ENCODE peak calls at places on chromosome 6, in seven cellular contexts. S, R, C, P, W, Q and Z are unnamed samples.
A peak's percentile ranks its signal among the peaks of the same experiment; 100 is the strongest.

GRCh38 chr6:13290335-13290734 is 38.0 kb downstream of the TBC1D7 start:
- DNase-seq in S (no peak), R (no peak), C (no peak), P (no peak), W (no peak), Q (no peak), Z (no peak)

GRCh38 chr6:16684896-16685554 is 76.2 kb downstream of the ATXN1 start:
- DNase-seq in S (peak; percentile 55), R (no peak), C (no peak), P (peak; percentile 65), W (no peak), Q (no peak), Z (peak; percentile 48)

GRCh38 chr6:163474581-163474980 is 60.1 kb downstream of the QKI start:
- DNase-seq in S (no peak), R (no peak), C (no peak), P (no peak), W (no peak), Q (no peak), Z (no peak)

GRCh38 chr6:114064862-114065261 is 93.9 kb upstream of the HDAC2 start:
- DNase-seq in S (no peak), R (no peak), C (no peak), P (no peak), W (no peak), Q (no peak), Z (no peak)

GRCh38 chr6:106475280-106475679 is 114.8 kb downstream of the CRYBG1 start:
- DNase-seq in S (no peak), R (no peak), C (no peak), P (no peak), W (no peak), Q (no peak), Z (no peak)

GRCh38 chr6:47478233-47479155 is 905 bp downstream of the CD2AP start:
- DNase-seq in S (peak; percentile 13), R (no peak), C (peak; percentile 49), P (peak; percentile 33), W (no peak), Q (peak; percentile 39), Z (peak; percentile 38)

GRCh38 chr6:36350082-36350481 is 13.4 kb upstream of the BNIP5 start:
- DNase-seq in S (no peak), R (no peak), C (no peak), P (no peak), W (no peak), Q (no peak), Z (peak; percentile 31)

GRCh38 chr6:67506352-67506751 is 1128.7 kb upstream of the ADGRB3 start:
- DNase-seq in S (no peak), R (no peak), C (no peak), P (no peak), W (no peak), Q (no peak), Z (no peak)

GRCh38 chr6:112802154-112802553 is 455.0 kb downstream of the RFPL4B start:
- DNase-seq in S (no peak), R (no peak), C (peak; percentile 87), P (peak; percentile 92), W (no peak), Q (no peak), Z (peak; percentile 85)

GRCh38 chr6:14661188-14661587 is 543.6 kb downstream of the CD83 start:
- DNase-seq in S (peak; percentile 6), R (no peak), C (peak; percentile 47), P (no peak), W (no peak), Q (peak; percentile 68), Z (no peak)

GRCh38 chr6:35498407-35499045 is 1.6 kb upstream of the TEAD3 start:
- DNase-seq in S (no peak), R (no peak), C (peak; percentile 27), P (no peak), W (no peak), Q (no peak), Z (no peak)

GRCh38 chr6:46056906-46057529 is 41.4 kb upstream of the CLIC5 start:
- DNase-seq in S (no peak), R (no peak), C (no peak), P (no peak), W (no peak), Q (no peak), Z (peak; percentile 26)

GRCh38 chr6:157839606-157840005 is 16.6 kb downstream of the SNX9 start:
- DNase-seq in S (no peak), R (no peak), C (no peak), P (no peak), W (no peak), Q (no peak), Z (no peak)
- H3K4me3 ChIP-seq in S (no peak overlapping the region), R (no peak overlapping the region), C (no peak overlapping the region), P (no peak overlapping the region), W (no peak overlapping the region), Q (no peak overlapping the region), Z (no peak overlapping the region)

GRCh38 chr6:132456700-132457143 is 55.4 kb upstream of the MOXD1 start:
- DNase-seq in S (no peak), R (no peak), C (no peak), P (peak; percentile 54), W (no peak), Q (peak; percentile 85), Z (no peak)
- TF ChIP-seq CTCF in S (no peak), R (no peak), C (no peak), P (peak; percentile 46), W (no peak), Q (no peak), Z (no peak)

GRCh38 chr6:151806757-151807512 is 547 bp upstream of the ESR1 start:
- DNase-seq in S (no peak), R (no peak), C (no peak), P (peak; percentile 22), W (no peak), Q (no peak), Z (peak; percentile 9)

GRCh38 chr6:151804585-151805285 is 2.7 kb upstream of the ESR1 start:
- DNase-seq in S (no peak), R (no peak), C (no peak), P (no peak), W (no peak), Q (no peak), Z (no peak)

GRCh38 chr6:151807513-151808330 is at the start of gene ESR1:
- DNase-seq in S (no peak), R (no peak), C (no peak), P (no peak), W (peak; percentile 15), Q (no peak), Z (peak; percentile 35)

GRCh38 chr6:151805286-151805840 is 2.1 kb upstream of the ESR1 start:
- DNase-seq in S (no peak), R (no peak), C (no peak), P (peak; percentile 25), W (no peak), Q (no peak), Z (no peak)

DNA sequence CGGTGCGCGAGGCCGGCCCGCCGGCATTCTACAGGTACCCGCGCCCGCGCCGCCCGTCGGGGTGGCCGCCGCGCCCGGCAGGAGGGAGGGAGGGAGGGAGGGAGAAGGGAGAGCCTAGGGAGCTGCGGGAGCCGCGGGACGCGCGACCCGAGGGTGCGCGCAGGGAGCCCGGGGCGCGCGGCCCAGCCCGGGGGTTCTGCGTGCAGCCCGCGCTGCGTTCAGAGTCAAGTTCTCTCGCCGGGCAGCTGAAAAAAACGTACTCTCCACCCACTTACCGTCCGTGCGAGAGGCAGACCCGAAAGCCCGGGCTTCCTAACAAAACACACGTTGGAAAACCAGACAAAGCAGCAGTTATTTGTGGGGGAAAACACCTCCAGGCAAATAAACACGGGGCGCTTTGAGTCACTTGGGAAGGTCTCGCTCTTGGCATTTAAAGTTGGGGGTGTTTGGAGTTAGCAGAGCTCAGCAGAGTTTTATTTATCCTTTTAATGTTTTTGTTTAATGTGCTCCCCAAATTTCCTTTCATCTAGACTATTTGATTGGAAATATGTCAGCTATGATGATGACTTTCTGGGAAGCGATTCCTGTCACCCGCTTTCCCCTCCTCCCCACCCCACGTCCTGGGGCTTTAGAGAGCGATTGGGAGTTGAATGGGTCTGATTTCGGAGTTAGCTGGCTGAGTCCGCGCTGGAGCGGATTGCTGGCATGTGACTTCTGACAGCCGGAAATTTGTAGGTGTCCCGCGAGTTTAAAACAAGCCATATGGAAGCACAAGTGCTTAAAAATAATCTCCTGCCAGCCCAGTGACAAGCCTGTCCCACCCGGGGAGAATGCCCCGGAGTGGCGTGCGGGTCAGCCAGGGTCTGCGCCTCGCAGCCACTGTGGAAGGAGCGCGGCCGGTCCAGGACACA is 1.1 kb downstream of the ESR1 start:
- DNase-seq in S (no peak), R (no peak), C (no peak), P (no peak), W (no peak), Q (no peak), Z (no peak)
- H3K4me3 ChIP-seq in S (peak overlapping the region; percentile 30), R (peak overlapping the region; percentile 58), C (peak overlapping the region; percentile 21), P (no peak overlapping the region), W (peak overlapping the region; percentile 49), Q (no peak overlapping the region), Z (peak overlapping the region; percentile 15)

DNA sequence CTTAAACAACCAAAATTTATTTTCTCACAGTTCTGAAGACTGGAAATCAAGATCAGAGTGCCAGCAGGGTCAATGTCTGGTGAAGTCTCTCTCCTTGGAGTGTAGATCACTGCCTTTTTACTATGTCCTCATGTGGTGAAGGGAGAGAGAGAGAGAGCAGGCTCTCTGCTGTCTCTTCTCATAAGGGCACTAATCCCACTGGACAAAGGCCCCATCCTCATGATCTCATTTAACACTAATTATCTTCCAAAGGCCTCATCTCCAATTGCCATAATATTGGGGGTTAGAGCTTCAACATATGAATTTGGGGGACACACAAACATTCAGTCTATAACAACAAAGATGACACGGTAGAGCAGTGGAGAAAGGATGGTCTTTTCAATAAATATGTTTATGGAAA is 27.4 kb downstream of the SOBP start:
- DNase-seq in S (no peak), R (no peak), C (no peak), P (no peak), W (no peak), Q (no peak), Z (no peak)
- TF ChIP-seq CTCF in S (no peak), R (no peak), C (no peak), P (no peak), W (no peak), Q (no peak), Z (no peak)

GRCh38 chr6:144660545-144660944 is 375.4 kb downstream of the UTRN start:
- DNase-seq in S (no peak), R (no peak), C (no peak), P (no peak), W (no peak), Q (no peak), Z (no peak)
- H3K4me3 ChIP-seq in S (no peak overlapping the region), R (no peak overlapping the region), C (no peak overlapping the region), P (no peak overlapping the region), W (no peak overlapping the region), Q (no peak overlapping the region), Z (no peak overlapping the region)

DNA sequence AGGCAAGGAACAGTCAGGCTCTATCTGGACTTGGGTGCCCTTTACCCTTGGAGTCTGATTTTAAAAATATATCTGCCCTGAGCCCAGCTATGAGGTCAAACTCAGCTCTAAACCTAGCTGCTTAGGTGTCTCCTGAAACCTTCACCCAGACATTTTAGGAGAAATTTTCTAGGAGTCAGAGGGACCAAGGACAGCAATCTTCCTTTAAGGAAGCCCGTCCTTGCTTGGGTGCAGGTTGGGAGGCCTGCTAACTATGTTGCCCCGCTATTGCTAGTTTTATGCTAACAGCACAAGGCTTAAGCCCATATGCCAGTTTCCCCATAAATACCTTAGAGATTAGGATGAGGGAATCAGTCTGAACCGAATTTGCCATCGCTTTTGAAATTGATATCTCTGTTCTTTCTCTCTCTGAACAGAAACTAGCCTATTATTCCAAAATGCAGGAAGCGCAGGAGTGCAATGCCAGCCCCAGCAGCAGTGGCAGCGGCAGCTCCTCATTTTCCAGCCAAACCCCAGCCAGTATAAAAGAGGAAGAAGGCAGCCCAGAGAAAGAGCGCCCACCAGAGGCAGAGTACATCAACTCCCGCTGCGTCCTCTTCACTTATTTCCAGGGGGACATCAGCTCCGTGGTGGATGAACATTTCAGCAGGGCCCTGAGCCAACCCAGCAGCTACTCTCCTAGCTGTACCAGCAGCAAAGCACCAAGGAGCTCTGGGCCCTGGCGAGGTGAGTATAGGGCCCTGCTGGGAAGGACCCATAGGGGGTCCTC is 2.6 kb downstream of the VGLL2 start:
- DNase-seq in S (no peak), R (no peak), C (no peak), P (no peak), W (no peak), Q (no peak), Z (no peak)
- TF ChIP-seq CTCF in S (no peak), R (no peak), C (no peak), P (no peak), W (no peak), Q (no peak), Z (no peak)